ENCODE peak calls at places on chromosome 2, in nine cellular contexts. One of them, this sample, is unnamed.

GRCh38 chr2:100786297-100786658 is 33.7 kb upstream of the NPAS2 start:
- DNase-seq in CD4-positive, alpha-beta memory T cell: no peak
- DNase-seq in HEK293T: no peak
- DNase-seq in glutamatergic neuron: no peak
- DNase-seq in effector CD4-positive, alpha-beta T cell: no peak
- DNase-seq in EL: peak
- DNase-seq in memory B cell: no peak
- DNase-seq in B cell: no peak
- DNase-seq in stimulated activated CD4-positive, alpha-beta T cell treated with anti-CD3 and anti-CD28 coated beads, Interleukin-15, amount 100 ng/mL, for 1 hour: no peak
- DNase-seq in this sample: no peak

GRCh38 chr2:960064-960736 is 9.6 kb downstream of the SNTG2 start:
- DNase-seq in effector CD4-positive, alpha-beta T cell: no peak
- DNase-seq in memory B cell: no peak
- DNase-seq in stimulated activated CD4-positive, alpha-beta T cell treated with anti-CD3 and anti-CD28 coated beads, Interleukin-15, amount 100 ng/mL, for 1 hour: no peak
- DNase-seq in glutamatergic neuron: no peak
- DNase-seq in HEK293T: no peak
- DNase-seq in EL: no peak
- DNase-seq in B cell: no peak
- DNase-seq in CD4-positive, alpha-beta memory T cell: no peak
- DNase-seq in this sample: no peak

GRCh38 chr2:121195036-121195435 is 90.0 kb downstream of the TFCP2L1 start:
- DNase-seq in memory B cell: no peak
- DNase-seq in effector CD4-positive, alpha-beta T cell: no peak
- DNase-seq in B cell: no peak
- DNase-seq in EL: no peak
- DNase-seq in HEK293T: no peak
- DNase-seq in CD4-positive, alpha-beta memory T cell: no peak
- DNase-seq in stimulated activated CD4-positive, alpha-beta T cell treated with anti-CD3 and anti-CD28 coated beads, Interleukin-15, amount 100 ng/mL, for 1 hour: no peak
- DNase-seq in glutamatergic neuron: no peak
- DNase-seq in this sample: no peak

GRCh38 chr2:143140864-143141637 is 11.8 kb downstream of the ARHGAP15 start:
- DNase-seq in HEK293T: no peak
- DNase-seq in effector CD4-positive, alpha-beta T cell: no peak
- DNase-seq in stimulated activated CD4-positive, alpha-beta T cell treated with anti-CD3 and anti-CD28 coated beads, Interleukin-15, amount 100 ng/mL, for 1 hour: no peak
- DNase-seq in EL: no peak
- DNase-seq in CD4-positive, alpha-beta memory T cell: no peak
- DNase-seq in glutamatergic neuron: no peak
- DNase-seq in B cell: no peak
- DNase-seq in memory B cell: peak
- DNase-seq in this sample: peak

GRCh38 chr2:220269421-220269820 is 642.0 kb downstream of the SLC4A3 start:
- DNase-seq in HEK293T: no peak
- DNase-seq in EL: no peak
- DNase-seq in effector CD4-positive, alpha-beta T cell: no peak
- DNase-seq in B cell: no peak
- DNase-seq in memory B cell: no peak
- DNase-seq in stimulated activated CD4-positive, alpha-beta T cell treated with anti-CD3 and anti-CD28 coated beads, Interleukin-15, amount 100 ng/mL, for 1 hour: no peak
- DNase-seq in CD4-positive, alpha-beta memory T cell: no peak
- DNase-seq in glutamatergic neuron: peak
- DNase-seq in this sample: no peak

GRCh38 chr2:166135152-166135848 is 7.5 kb upstream of the SCN1A start:
- DNase-seq in effector CD4-positive, alpha-beta T cell: no peak
- DNase-seq in glutamatergic neuron: no peak
- DNase-seq in stimulated activated CD4-positive, alpha-beta T cell treated with anti-CD3 and anti-CD28 coated beads, Interleukin-15, amount 100 ng/mL, for 1 hour: no peak
- DNase-seq in CD4-positive, alpha-beta memory T cell: no peak
- DNase-seq in HEK293T: no peak
- DNase-seq in B cell: no peak
- DNase-seq in memory B cell: no peak
- DNase-seq in EL: no peak
- DNase-seq in this sample: no peak

GRCh38 chr2:15543541-15543940 is 17.6 kb downstream of the NBAS start:
- DNase-seq in CD4-positive, alpha-beta memory T cell: no peak
- DNase-seq in stimulated activated CD4-positive, alpha-beta T cell treated with anti-CD3 and anti-CD28 coated beads, Interleukin-15, amount 100 ng/mL, for 1 hour: no peak
- DNase-seq in glutamatergic neuron: no peak
- DNase-seq in HEK293T: no peak
- DNase-seq in memory B cell: no peak
- DNase-seq in EL: no peak
- DNase-seq in effector CD4-positive, alpha-beta T cell: no peak
- DNase-seq in B cell: no peak
- DNase-seq in this sample: no peak

GRCh38 chr2:168649562-168649961 is 152.9 kb upstream of the NOSTRIN start:
- DNase-seq in HEK293T: no peak
- DNase-seq in stimulated activated CD4-positive, alpha-beta T cell treated with anti-CD3 and anti-CD28 coated beads, Interleukin-15, amount 100 ng/mL, for 1 hour: no peak
- DNase-seq in B cell: no peak
- DNase-seq in memory B cell: no peak
- DNase-seq in effector CD4-positive, alpha-beta T cell: no peak
- DNase-seq in CD4-positive, alpha-beta memory T cell: no peak
- DNase-seq in EL: no peak
- DNase-seq in glutamatergic neuron: no peak
- DNase-seq in this sample: no peak

GRCh38 chr2:78908973-78909372 is 116.5 kb upstream of the REG3G start:
- DNase-seq in glutamatergic neuron: no peak
- DNase-seq in EL: no peak
- DNase-seq in stimulated activated CD4-positive, alpha-beta T cell treated with anti-CD3 and anti-CD28 coated beads, Interleukin-15, amount 100 ng/mL, for 1 hour: no peak
- DNase-seq in HEK293T: no peak
- DNase-seq in CD4-positive, alpha-beta memory T cell: no peak
- DNase-seq in effector CD4-positive, alpha-beta T cell: no peak
- DNase-seq in memory B cell: no peak
- DNase-seq in B cell: no peak
- DNase-seq in this sample: no peak

GRCh38 chr2:119286661-119287060 is 63.0 kb downstream of the STEAP3 start:
- DNase-seq in HEK293T: no peak
- DNase-seq in CD4-positive, alpha-beta memory T cell: no peak
- DNase-seq in B cell: no peak
- DNase-seq in effector CD4-positive, alpha-beta T cell: no peak
- DNase-seq in stimulated activated CD4-positive, alpha-beta T cell treated with anti-CD3 and anti-CD28 coated beads, Interleukin-15, amount 100 ng/mL, for 1 hour: no peak
- DNase-seq in memory B cell: no peak
- DNase-seq in glutamatergic neuron: no peak
- DNase-seq in EL: no peak
- DNase-seq in this sample: no peak

GRCh38 chr2:73972846-73973245 is 11.9 kb upstream of the TET3 start:
- DNase-seq in HEK293T: no peak
- DNase-seq in memory B cell: no peak
- DNase-seq in effector CD4-positive, alpha-beta T cell: no peak
- DNase-seq in CD4-positive, alpha-beta memory T cell: no peak
- DNase-seq in B cell: no peak
- DNase-seq in EL: no peak
- DNase-seq in stimulated activated CD4-positive, alpha-beta T cell treated with anti-CD3 and anti-CD28 coated beads, Interleukin-15, amount 100 ng/mL, for 1 hour: no peak
- DNase-seq in glutamatergic neuron: no peak
- DNase-seq in this sample: no peak

This sample was measured in GM12878.